ENCODE peak calls at places on chromosomes 2 and 18, in eight cellular contexts. H is erythroblast, T is HTR-8/SVneo, K is EL, S is fibroblast of pulmonary artery, G is astrocyte of the cerebellum, Z is AG08396, R is HuH-7.5. W is an unnamed sample.

GRCh38 chr2:23563673-23564617 is 179.0 kb downstream of the KLHL29 start:
- DNase-seq in H (no peak), T (no peak), K (peak; percentile 88), S (peak; percentile 20), G (peak; percentile 76), Z (peak; percentile 91), R (no peak), W (no peak)

GRCh38 chr18:37385846-37386435 is 179.7 kb downstream of the CELF4 start:
- DNase-seq in H (peak; percentile 38), T (peak; percentile 13), K (peak; percentile 38), S (peak; percentile 64), G (no peak), Z (peak; percentile 33), R (no peak), W (no peak)

GRCh38 chr2:8332646-8333045 is 349.2 kb upstream of the ID2 start:
- DNase-seq in H (no peak), T (no peak), K (no peak), S (no peak), G (no peak), Z (no peak), R (no peak), W (no peak)

GRCh38 chr18:46615720-46616119 is 41.3 kb downstream of the LOXHD1 start:
- DNase-seq in H (no peak), T (no peak), K (no peak), S (no peak), G (no peak), Z (no peak), R (no peak), W (no peak)

GRCh38 chr18:31500161-31500688 is 2.2 kb downstream of the DSG2 start:
- DNase-seq in H (no peak), T (no peak), K (no peak), S (no peak), G (no peak), Z (no peak), R (no peak), W (no peak)

GRCh38 chr2:88737385-88737784 is 45.9 kb downstream of the RPIA start:
- DNase-seq in H (no peak), T (no peak), K (peak; percentile 19), S (peak; percentile 95), G (no peak), Z (no peak), R (no peak), W (no peak)

GRCh38 chr2:182581196-182581935 is 134.7 kb upstream of the DNAJC10 start:
- DNase-seq in H (no peak), T (no peak), K (no peak), S (peak; percentile 18), G (no peak), Z (no peak), R (no peak), W (no peak)

GRCh38 chr18:77056399-77057015 is 76.1 kb downstream of the MBP start:
- DNase-seq in H (peak; percentile 25), T (no peak), K (no peak), S (no peak), G (no peak), Z (no peak), R (peak; percentile 40), W (no peak)

GRCh38 chr2:135667045-135667444 is 74.6 kb upstream of the UBXN4 start:
- DNase-seq in H (no peak), T (no peak), K (no peak), S (peak; percentile 44), G (peak; percentile 11), Z (no peak), R (no peak), W (no peak)

GRCh38 chr2:230007931-230008707 is 60.6 kb downstream of the SLC16A14 start:
- DNase-seq in H (peak; percentile 76), T (peak; percentile 64), K (peak; percentile 68), S (peak; percentile 86), G (peak; percentile 60), Z (peak; percentile 47), R (peak; percentile 34), W (peak; percentile 54)

GRCh38 chr2:183038341-183039300 is at the start of gene NCKAP1:
- DNase-seq in H (peak; percentile 90), T (peak; percentile 79), K (peak; percentile 86), S (peak; percentile 83), G (peak; percentile 49), Z (peak; percentile 95), R (peak; percentile 67), W (peak; percentile 94)

GRCh38 chr2:203706403-203706802 is at the start of gene CD28:
- DNase-seq in H (no peak), T (no peak), K (no peak), S (no peak), G (no peak), Z (no peak), R (no peak), W (no peak)